ENCODE peak calls at places on chromosomes 3 and 15, in four cellular contexts. E, Y, D and O are unnamed samples.

GRCh38 chr3:20185364-20185732 is 658 bp downstream of the SGO1 start:
- DNase-seq in D (no peak), Y (peak; percentile 32), E (no peak), O (peak; percentile 10)

GRCh38 chr15:38275951-38276350 is 23.3 kb downstream of the SPRED1 start:
- DNase-seq in E (no peak), D (no peak), Y (peak; percentile 91), O (no peak)

GRCh38 chr15:37984368-37984767 is 49.9 kb downstream of the TMCO5A start:
- DNase-seq in E (no peak), Y (no peak), D (no peak), O (no peak)

GRCh38 chr15:77034620-77035467 is 36.1 kb downstream of the TSPAN3 start:
- DNase-seq in D (no peak), E (no peak), Y (no peak), O (no peak)

GRCh38 chr3:127419140-127419539 is 131.3 kb upstream of the PRR20G start:
- DNase-seq in E (no peak), Y (no peak), D (no peak), O (no peak)

GRCh38 chr3:40764722-40765121 is 240.0 kb downstream of the ZNF621 start:
- DNase-seq in D (no peak), Y (no peak), E (no peak), O (no peak)

GRCh38 chr3:50347187-50347813 is 1.8 kb upstream of the ZMYND10 start:
- DNase-seq in E (no peak), Y (peak; percentile 83), D (no peak), O (peak; percentile 78)

GRCh38 chr15:41921167-41921566 is 27.3 kb upstream of the SPTBN5 start:
- DNase-seq in Y (peak; percentile 42), D (no peak), E (no peak), O (peak; percentile 52)

GRCh38 chr3:133644768-133645167 is 17.0 kb downstream of the TOPBP1 start:
- DNase-seq in D (no peak), E (peak; percentile 66), Y (peak; percentile 90), O (peak; percentile 50)

GRCh38 chr3:183018416-183019192 is 38.3 kb upstream of the DCUN1D1 start:
- DNase-seq in Y (no peak), D (no peak), E (no peak), O (no peak)

GRCh38 chr3:175057406-175057805 is 198.3 kb downstream of the NAALADL2 start:
- DNase-seq in E (no peak), D (no peak), Y (no peak), O (no peak)

GRCh38 chr3:138434276-138434874 is at the start of gene ESYT3:
- DNase-seq in Y (peak; percentile 54), D (no peak), E (peak; percentile 89), O (peak; percentile 63)

GRCh38 chr15:70284438-70285214 is 186.9 kb upstream of the TLE3 start:
- DNase-seq in D (no peak), E (no peak), Y (no peak), O (no peak)

GRCh38 chr15:70339551-70340517 is 242.1 kb upstream of the TLE3 start:
- DNase-seq in Y (peak; percentile 50), D (peak; percentile 62), E (no peak), O (no peak)

GRCh38 chr3:17639257-17639656 is 103.2 kb downstream of the TBC1D5 start:
- DNase-seq in D (no peak), Y (peak; percentile 83), E (peak; percentile 12), O (no peak)

GRCh38 chr15:83694030-83694429 is 40.1 kb downstream of the ADAMTSL3 start:
- DNase-seq in Y (peak; percentile 75), D (no peak), E (no peak), O (no peak)

GRCh38 chr15:93038064-93038705 is 50.8 kb downstream of the RGMA start:
- DNase-seq in E (no peak), Y (no peak), D (no peak), O (no peak)

GRCh38 chr3:196127308-196128040 is 45.6 kb upstream of the TFRC start:
- DNase-seq in Y (no peak), E (no peak), D (no peak), O (no peak)

GRCh38 chr3:113895964-113896363 is 51.8 kb upstream of the ZDHHC23 start:
- DNase-seq in E (no peak), Y (no peak), D (no peak), O (no peak)

GRCh38 chr3:194128202-194128907 is 7.6 kb upstream of the HES1 start:
- DNase-seq in E (no peak), D (no peak), Y (no peak), O (no peak)

GRCh38 chr3:186669378-186670084 is 3.7 kb downstream of the HRG start:
- DNase-seq in Y (peak; percentile 18), D (no peak), E (peak; percentile 41), O (no peak)

GRCh38 chr15:42011074-42011473 is 9.8 kb downstream of the PLA2G4E start:
- DNase-seq in Y (no peak), E (no peak), D (no peak), O (no peak)

GRCh38 chr3:128094295-128095151 is 29.1 kb downstream of the RUVBL1 start:
- DNase-seq in D (no peak), Y (peak; percentile 45), E (no peak), O (no peak)

GRCh38 chr3:36959821-36960220 is 15.0 kb upstream of the TRANK1 start:
- DNase-seq in E (no peak), D (peak; percentile 43), Y (peak; percentile 28), O (no peak)

GRCh38 chr3:157467165-157467564 is 30.5 kb downstream of the PTX3 start:
- DNase-seq in D (no peak), Y (peak; percentile 72), E (no peak), O (no peak)

GRCh38 chr3:102904629-102905028 is 469.8 kb downstream of the ZPLD1 start:
- DNase-seq in Y (no peak), E (no peak), D (no peak), O (no peak)

GRCh38 chr15:29067949-29068348 is 182.2 kb downstream of the APBA2 start:
- DNase-seq in D (no peak), Y (peak; percentile 22), E (no peak), O (peak; percentile 36)

GRCh38 chr3:4029135-4029534 is 229.9 kb downstream of the LRRN1 start:
- DNase-seq in D (no peak), E (no peak), Y (no peak), O (no peak)

GRCh38 chr15:89139613-89140499 is 51.6 kb downstream of the ABHD2 start:
- DNase-seq in D (no peak), E (no peak), Y (no peak), O (no peak)

GRCh38 chr3:31767920-31768319 is 213.1 kb downstream of the OSBPL10 start:
- DNase-seq in Y (no peak), D (no peak), E (no peak), O (no peak)

GRCh38 chr3:169811606-169812123 is 1.0 kb upstream of the LRRIQ4 start:
- DNase-seq in E (no peak), Y (peak; percentile 68), D (no peak), O (peak; percentile 53)

GRCh38 chr15:96171842-96172241 is 158.7 kb upstream of the NR2F2 start:
- DNase-seq in D (no peak), E (peak; percentile 27), Y (no peak), O (no peak)

GRCh38 chr3:65584913-65585312 is 453.8 kb downstream of the MAGI1 start:
- DNase-seq in Y (no peak), E (no peak), D (no peak), O (no peak)

GRCh38 chr3:26622634-26623408 is at the start of gene LRRC3B:
- DNase-seq in Y (no peak), D (no peak), E (no peak), O (no peak)

GRCh38 chr3:99808163-99808794 is 9.4 kb upstream of the CMSS1 start:
- DNase-seq in Y (peak; percentile 91), D (no peak), E (peak; percentile 43), O (peak; percentile 41)

GRCh38 chr3:133701435-133702358 is 40.0 kb upstream of the TOPBP1 start:
- DNase-seq in D (no peak), E (no peak), Y (no peak), O (no peak)

GRCh38 chr3:170784406-170784805 is 85.6 kb downstream of the RPL22L1 start:
- DNase-seq in D (no peak), E (no peak), Y (no peak), O (no peak)

GRCh38 chr3:161964856-161965255 is 468.2 kb downstream of the OTOL1 start:
- DNase-seq in Y (no peak), E (no peak), D (no peak), O (no peak)

GRCh38 chr3:37709946-37710345 is 151.7 kb upstream of the CTDSPL start:
- DNase-seq in Y (no peak), D (no peak), E (no peak), O (no peak)